ENCODE peak calls at places on chromosomes 5 and 9, in seven cellular contexts. One of them, this sample, is unnamed.
A peak's percentile ranks its signal among the peaks of the same experiment; 100 is the strongest.

GRCh38 chr5:92364986-92365550 is 982.0 kb upstream of the ARRDC3 start:
- DNase-seq in CD8-positive, alpha-beta T cell: no peak
- DNase-seq in type B pancreatic cell: no peak
- DNase-seq in Kasumi-1: no peak
- DNase-seq in head of caudate nucleus: no peak
- DNase-seq in RKO: no peak
- DNase-seq in stomach: no peak
- DNase-seq in this sample: no peak

GRCh38 chr9:99226054-99226453 is 4.0 kb downstream of the SEC61B start:
- DNase-seq in CD8-positive, alpha-beta T cell: no peak
- DNase-seq in type B pancreatic cell: no peak
- DNase-seq in Kasumi-1: no peak
- DNase-seq in head of caudate nucleus: no peak
- DNase-seq in RKO: no peak
- DNase-seq in stomach: no peak
- DNase-seq in this sample: no peak

GRCh38 chr5:120241400-120241799 is 222.7 kb upstream of the PRR16 start:
- DNase-seq in CD8-positive, alpha-beta T cell: no peak
- DNase-seq in type B pancreatic cell: no peak
- DNase-seq in Kasumi-1: no peak
- DNase-seq in head of caudate nucleus: no peak
- DNase-seq in RKO: no peak
- DNase-seq in stomach: no peak
- DNase-seq in this sample: no peak

GRCh38 chr5:168151041-168151440 is 140.4 kb upstream of the WWC1 start:
- DNase-seq in CD8-positive, alpha-beta T cell: no peak
- DNase-seq in type B pancreatic cell: no peak
- DNase-seq in Kasumi-1: no peak
- DNase-seq in head of caudate nucleus: no peak
- DNase-seq in RKO: no peak
- DNase-seq in stomach: no peak
- DNase-seq in this sample: no peak

GRCh38 chr5:21452429-21452828 is 1400.7 kb downstream of the CDH12 start:
- DNase-seq in CD8-positive, alpha-beta T cell: no peak
- DNase-seq in type B pancreatic cell: no peak
- DNase-seq in Kasumi-1: no peak
- DNase-seq in head of caudate nucleus: no peak
- DNase-seq in RKO: no peak
- DNase-seq in stomach: no peak
- DNase-seq in this sample: no peak

GRCh38 chr5:98709681-98710080 is 63.8 kb upstream of the RGMB start:
- DNase-seq in CD8-positive, alpha-beta T cell: no peak
- DNase-seq in type B pancreatic cell: no peak
- DNase-seq in Kasumi-1: no peak
- DNase-seq in head of caudate nucleus: no peak
- DNase-seq in RKO: no peak
- DNase-seq in stomach: no peak
- DNase-seq in this sample: no peak

GRCh38 chr5:138594305-138595058 is 19.3 kb upstream of the HSPA9 start:
- DNase-seq in CD8-positive, alpha-beta T cell: no peak
- DNase-seq in type B pancreatic cell: no peak
- DNase-seq in Kasumi-1: peak; percentile 40
- DNase-seq in head of caudate nucleus: no peak
- DNase-seq in RKO: no peak
- DNase-seq in stomach: no peak
- DNase-seq in this sample: no peak

GRCh38 chr9:97980918-97981827 is 2.0 kb upstream of the ANP32B start:
- DNase-seq in CD8-positive, alpha-beta T cell: no peak
- DNase-seq in type B pancreatic cell: no peak
- DNase-seq in Kasumi-1: no peak
- DNase-seq in head of caudate nucleus: peak; percentile 70
- DNase-seq in RKO: no peak
- DNase-seq in stomach: no peak
- DNase-seq in this sample: no peak

GRCh38 chr5:79436821-79437220 is 77.1 kb downstream of the HOMER1 start:
- DNase-seq in CD8-positive, alpha-beta T cell: no peak
- DNase-seq in type B pancreatic cell: no peak
- DNase-seq in Kasumi-1: no peak
- DNase-seq in head of caudate nucleus: no peak
- DNase-seq in RKO: no peak
- DNase-seq in stomach: no peak
- DNase-seq in this sample: no peak

GRCh38 chr5:31471916-31472315 is 60.0 kb downstream of the DROSHA start:
- DNase-seq in CD8-positive, alpha-beta T cell: no peak
- DNase-seq in type B pancreatic cell: no peak
- DNase-seq in Kasumi-1: no peak
- DNase-seq in head of caudate nucleus: no peak
- DNase-seq in RKO: no peak
- DNase-seq in stomach: no peak
- DNase-seq in this sample: no peak

GRCh38 chr5:179262126-179262920 is 82.9 kb downstream of the ADAMTS2 start:
- DNase-seq in CD8-positive, alpha-beta T cell: no peak
- DNase-seq in type B pancreatic cell: peak; percentile 61
- DNase-seq in Kasumi-1: no peak
- DNase-seq in head of caudate nucleus: peak; percentile 1
- DNase-seq in RKO: no peak
- DNase-seq in stomach: peak; percentile 18
- DNase-seq in this sample: no peak

GRCh38 chr5:175735701-175736100 is 77.8 kb downstream of the HRH2 start:
- DNase-seq in CD8-positive, alpha-beta T cell: no peak
- DNase-seq in type B pancreatic cell: no peak
- DNase-seq in Kasumi-1: no peak
- DNase-seq in head of caudate nucleus: no peak
- DNase-seq in RKO: no peak
- DNase-seq in stomach: no peak
- DNase-seq in this sample: no peak

GRCh38 chr9:129887210-129888084 is 52.2 kb downstream of the USP20 start:
- DNase-seq in CD8-positive, alpha-beta T cell: peak; percentile 88
- DNase-seq in type B pancreatic cell: no peak
- DNase-seq in Kasumi-1: peak; percentile 42
- DNase-seq in head of caudate nucleus: peak; percentile 77
- DNase-seq in RKO: peak; percentile 50
- DNase-seq in stomach: no peak
- DNase-seq in this sample: peak; percentile 26

GRCh38 chr5:23208959-23209431 is 298.4 kb upstream of the PRDM9 start:
- DNase-seq in CD8-positive, alpha-beta T cell: no peak
- DNase-seq in type B pancreatic cell: no peak
- DNase-seq in Kasumi-1: peak; percentile 91
- DNase-seq in head of caudate nucleus: peak; percentile 25
- DNase-seq in RKO: peak; percentile 65
- DNase-seq in stomach: no peak
- DNase-seq in this sample: no peak

GRCh38 chr5:74938250-74938649 is 72.1 kb upstream of the FAM169A start:
- DNase-seq in CD8-positive, alpha-beta T cell: no peak
- DNase-seq in type B pancreatic cell: no peak
- DNase-seq in Kasumi-1: peak; percentile 33
- DNase-seq in head of caudate nucleus: no peak
- DNase-seq in RKO: no peak
- DNase-seq in stomach: no peak
- DNase-seq in this sample: no peak

GRCh38 chr5:113017891-113018635 is 41.5 kb downstream of the DCP2 start:
- DNase-seq in CD8-positive, alpha-beta T cell: no peak
- DNase-seq in type B pancreatic cell: no peak
- DNase-seq in Kasumi-1: no peak
- DNase-seq in head of caudate nucleus: no peak
- DNase-seq in RKO: no peak
- DNase-seq in stomach: no peak
- DNase-seq in this sample: no peak